ENCODE peak calls at places on chromosome 15, in four cellular contexts. L, D, E and H are unnamed samples.

GRCh38 chr15:77870195-77871065 is 207.1 kb downstream of the TBC1D2B start:
- DNase-seq in L (peak), D (peak), E (peak), H (peak)

GRCh38 chr15:79401301-79401700 is 30.8 kb upstream of the MINAR1 start:
- DNase-seq in L (peak), D (no peak), E (no peak), H (no peak)

GRCh38 chr15:31024330-31024729 is 32.9 kb upstream of the MTMR10 start:
- DNase-seq in L (peak), D (peak), E (no peak), H (peak)

GRCh38 chr15:87849181-87849580 is 407.4 kb downstream of the NTRK3 start:
- DNase-seq in L (no peak), D (no peak), E (no peak), H (no peak)

GRCh38 chr15:66820474-66821258 is 118.6 kb downstream of the SMAD6 start:
- DNase-seq in L (no peak), D (no peak), E (peak), H (no peak)

GRCh38 chr15:28017423-28017924 is 81.6 kb downstream of the OCA2 start:
- DNase-seq in L (peak), D (no peak), E (peak), H (no peak)

GRCh38 chr15:64151727-64152506 is at the start of gene SNX22:
- DNase-seq in L (peak), D (peak), E (peak), H (peak)

GRCh38 chr15:100602822-100603393 is 519 bp downstream of the ASB7 start:
- DNase-seq in L (peak), D (peak), E (peak), H (peak)

GRCh38 chr15:92623435-92623834 is 32.1 kb downstream of the FAM174B start:
- DNase-seq in L (peak), D (peak), E (no peak), H (peak)

GRCh38 chr15:41695750-41696436 is 35.7 kb downstream of the MGA start:
- DNase-seq in L (peak), D (peak), E (peak), H (peak)

GRCh38 chr15:32979710-32980109 is 214.8 kb downstream of the FMN1 start:
- DNase-seq in L (peak), D (no peak), E (no peak), H (no peak)

GRCh38 chr15:52677593-52677992 is 1.6 kb downstream of the ATOSA start:
- DNase-seq in L (no peak), D (no peak), E (peak), H (no peak)

GRCh38 chr15:82739086-82739485 is 29.4 kb upstream of the AP3B2 start:
- DNase-seq in L (peak), D (no peak), E (no peak), H (no peak)

GRCh38 chr15:45714501-45715488 is 80.0 kb downstream of the SQOR start:
- DNase-seq in L (peak), D (peak), E (peak), H (peak)

GRCh38 chr15:43763819-43764446 is 12.8 kb downstream of the ELL3 start:
- DNase-seq in L (no peak), D (no peak), E (peak), H (no peak)

GRCh38 chr15:64166104-64166890 is 3.5 kb upstream of the PPIB start:
- DNase-seq in L (no peak), D (no peak), E (no peak), H (no peak)

GRCh38 chr15:51444112-51444511 is 102.7 kb downstream of the GLDN start:
- DNase-seq in L (no peak), D (no peak), E (no peak), H (no peak)

GRCh38 chr15:46955576-46955975 is 761.7 kb upstream of the SEMA6D start:
- DNase-seq in L (peak), D (no peak), E (no peak), H (no peak)

GRCh38 chr15:66411190-66411589 is 24.5 kb downstream of the MAP2K1 start:
- DNase-seq in L (no peak), D (no peak), E (no peak), H (no peak)

GRCh38 chr15:61097852-61098251 is 131.2 kb downstream of the RORA start:
- DNase-seq in L (no peak), D (no peak), E (no peak), H (no peak)

DNA sequence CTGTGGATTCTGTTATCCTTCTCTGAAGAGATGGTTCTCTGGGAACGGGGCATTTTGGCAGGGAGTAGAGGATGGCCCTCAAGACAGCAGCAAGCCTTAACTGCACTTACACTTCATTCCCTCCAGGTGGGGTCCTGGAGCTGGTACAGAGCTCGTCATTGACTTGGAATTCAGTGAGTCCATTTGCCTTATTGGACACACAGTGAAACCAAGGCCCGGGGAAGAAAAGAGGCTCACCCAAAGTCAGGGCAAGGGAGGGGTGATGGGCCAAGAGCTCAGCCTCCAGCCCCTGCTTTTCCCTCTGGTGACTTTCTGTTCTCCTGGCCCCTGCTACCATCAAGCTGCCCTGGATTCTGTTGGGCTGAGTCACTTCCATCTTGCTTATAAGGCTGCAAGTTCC is 125.6 kb downstream of the ETFA start:
- DNase-seq in L (peak), D (no peak), E (no peak), H (peak)
- TF ChIP-seq CTCF in L (peak), D (peak), E (peak), H (no peak)

DNA sequence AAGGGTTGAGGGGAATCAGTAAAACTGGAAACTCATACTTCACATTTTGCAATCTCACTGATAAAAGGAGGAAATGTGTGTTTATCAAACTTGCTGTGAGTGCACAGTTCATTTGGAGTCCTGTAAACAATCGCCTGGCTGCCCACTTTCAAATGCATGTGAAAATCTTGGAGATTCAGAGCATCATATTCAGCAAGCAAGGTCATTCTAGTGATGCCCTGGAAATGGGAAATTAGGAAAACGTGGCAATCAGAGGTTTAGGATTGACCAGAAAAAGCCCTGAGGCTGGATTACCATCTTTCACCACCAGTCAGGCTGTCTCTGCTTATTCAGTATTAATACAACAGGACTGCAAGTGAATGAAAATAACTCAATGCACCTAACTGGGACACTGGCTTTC is 23.9 kb downstream of the DPH6 start:
- DNase-seq in L (no peak), D (no peak), E (peak), H (no peak)
- TF ChIP-seq CTCF in L (no peak), D (no peak), E (no peak), H (no peak)

GRCh38 chr15:73239564-73240208 is 129.1 kb downstream of the HCN4 start:
- DNase-seq in L (peak), D (no peak), E (peak), H (no peak)

GRCh38 chr15:73240864-73241499 is 127.8 kb downstream of the HCN4 start:
- DNase-seq in L (peak), D (peak), E (peak), H (peak)

GRCh38 chr15:73246898-73247297 is 121.9 kb downstream of the HCN4 start:
- DNase-seq in L (no peak), D (no peak), E (no peak), H (no peak)

GRCh38 chr15:73246411-73246810 is 122.3 kb downstream of the HCN4 start:
- DNase-seq in L (no peak), D (no peak), E (no peak), H (no peak)

GRCh38 chr15:73244333-73244732 is 124.4 kb downstream of the HCN4 start:
- DNase-seq in L (peak), D (no peak), E (peak), H (no peak)
- TF ChIP-seq CTCF in L (peak), D (peak), E (peak), H (no peak)

GRCh38 chr15:38593523-38593922 is 28.9 kb upstream of the RASGRP1 start:
- DNase-seq in L (no peak), D (no peak), E (no peak), H (peak)
- TF ChIP-seq CTCF in L (no peak), D (no peak), E (no peak), H (no peak)

GRCh38 chr15:80976851-80977250 is 12.8 kb downstream of the MESD start:
- DNase-seq in L (no peak), D (no peak), E (no peak), H (no peak)

GRCh38 chr15:80979538-80980200 is 9.9 kb downstream of the MESD start:
- DNase-seq in L (no peak), D (no peak), E (no peak), H (no peak)

GRCh38 chr15:80978685-80979084 is 10.9 kb downstream of the MESD start:
- DNase-seq in L (no peak), D (peak), E (no peak), H (no peak)

GRCh38 chr15:80974914-80975313 is 14.7 kb downstream of the MESD start:
- DNase-seq in L (no peak), D (no peak), E (no peak), H (no peak)

DNA sequence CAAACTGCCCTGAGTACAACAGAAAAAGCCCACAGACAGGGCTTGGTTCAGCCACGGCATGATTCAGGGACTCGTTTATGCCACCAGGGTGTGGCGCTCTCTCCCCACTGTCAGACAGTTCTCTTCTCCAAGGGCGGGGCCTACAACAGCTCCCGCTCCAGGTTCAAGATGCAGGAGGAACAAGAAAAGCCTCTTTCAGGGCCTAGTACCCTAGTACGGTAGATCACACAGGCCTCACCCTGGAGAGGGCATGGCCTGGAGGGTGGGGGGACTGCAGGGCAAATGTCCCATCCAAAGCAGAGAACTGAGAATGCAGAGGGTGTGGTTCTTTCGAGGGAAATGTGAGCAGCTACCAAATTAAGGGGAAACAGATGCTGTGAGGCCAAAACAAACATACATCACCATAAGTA is 12.0 kb downstream of the MESD start:
- DNase-seq in L (peak), D (peak), E (peak), H (no peak)
- TF ChIP-seq CTCF in L (peak), D (peak), E (peak), H (no peak)

GRCh38 chr15:69607101-69607500 is 154.5 kb downstream of the RPLP1 start:
- DNase-seq in L (no peak), D (no peak), E (no peak), H (no peak)

GRCh38 chr15:69602095-69602494 is 149.5 kb downstream of the RPLP1 start:
- DNase-seq in L (no peak), D (no peak), E (no peak), H (no peak)

GRCh38 chr15:69603369-69604049 is 150.9 kb downstream of the RPLP1 start:
- DNase-seq in L (no peak), D (no peak), E (no peak), H (no peak)

GRCh38 chr15:69602921-69603320 is 150.3 kb downstream of the RPLP1 start:
- DNase-seq in L (no peak), D (no peak), E (no peak), H (no peak)

DNA sequence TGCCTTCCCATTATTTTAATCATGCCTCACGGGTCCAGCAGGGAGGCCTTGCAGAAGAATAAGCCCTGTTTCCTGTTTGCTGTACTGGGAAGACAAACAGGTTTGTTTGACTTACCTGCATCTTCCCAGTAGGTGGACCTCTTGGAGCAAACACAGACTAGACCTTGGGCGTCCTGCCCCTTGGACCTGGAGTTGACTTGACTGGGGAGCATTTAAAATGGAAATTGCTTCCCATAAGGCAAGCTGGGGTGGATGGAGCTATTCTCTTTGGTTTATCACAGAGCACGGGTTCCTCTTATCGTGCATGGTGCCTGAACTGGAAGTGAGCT is 151.4 kb downstream of the RPLP1 start:
- DNase-seq in L (peak), D (peak), E (no peak), H (no peak)
- TF ChIP-seq CTCF in L (peak), D (peak), E (no peak), H (no peak)